ENCODE peak calls at places on chromosomes 13 and 19, in five cellular contexts. U, O, T, I and L are unnamed samples.

GRCh38 chr13:111461445-111462149 is 141.2 kb downstream of the TEX29 start:
- DNase-seq in U (no peak), O (no peak), T (no peak), I (no peak), L (no peak)

GRCh38 chr13:43751624-43752023 is 35.1 kb downstream of the ENOX1 start:
- DNase-seq in U (no peak), O (no peak), T (no peak), I (no peak), L (no peak)

GRCh38 chr19:54178581-54179261 is 5.8 kb upstream of the TMC4 start:
- DNase-seq in U (no peak), O (no peak), T (no peak), I (no peak), L (no peak)

GRCh38 chr13:24693862-24694471 is 13.8 kb downstream of the ATP12A start:
- DNase-seq in U (no peak), O (peak), T (no peak), I (peak), L (no peak)

GRCh38 chr13:99692854-99693253 is 191.6 kb downstream of the TM9SF2 start:
- DNase-seq in U (no peak), O (no peak), T (no peak), I (no peak), L (no peak)

GRCh38 chr13:69580255-69580654 is 527.4 kb upstream of the ATXN8OS start:
- DNase-seq in U (no peak), O (no peak), T (no peak), I (no peak), L (no peak)

GRCh38 chr13:113390874-113391497 is 27.1 kb upstream of the GRTP1 start:
- DNase-seq in U (no peak), O (no peak), T (no peak), I (peak), L (no peak)

GRCh38 chr19:39145180-39145953 is 19.8 kb downstream of the PAK4 start:
- DNase-seq in U (no peak), O (no peak), T (no peak), I (no peak), L (no peak)

GRCh38 chr13:101757446-101758039 is 305.1 kb downstream of the ITGBL1 start:
- DNase-seq in U (peak), O (peak), T (no peak), I (peak), L (no peak)

GRCh38 chr19:45554481-45554880 is 30.1 kb downstream of the OPA3 start:
- DNase-seq in U (no peak), O (no peak), T (no peak), I (no peak), L (no peak)

GRCh38 chr13:33745370-33746324 is 72.3 kb upstream of the RFC3 start:
- DNase-seq in U (no peak), O (no peak), T (no peak), I (no peak), L (no peak)

GRCh38 chr13:20182231-20182846 is 10.4 kb downstream of the GJB2 start:
- DNase-seq in U (peak), O (peak), T (no peak), I (peak), L (no peak)

GRCh38 chr19:45590300-45591003 is 5.8 kb upstream of the OPA3 start:
- DNase-seq in U (no peak), O (no peak), T (no peak), I (no peak), L (no peak)

GRCh38 chr19:1473056-1473400 is 6.0 kb downstream of the C19orf25 start:
- DNase-seq in U (no peak), O (no peak), T (no peak), I (no peak), L (no peak)

GRCh38 chr13:34993470-34993869 is 51.4 kb downstream of the NBEA start:
- DNase-seq in U (no peak), O (no peak), T (no peak), I (peak), L (no peak)

GRCh38 chr19:48452255-48452654 is 3.1 kb upstream of the KCNJ14 start:
- DNase-seq in U (no peak), O (no peak), T (no peak), I (no peak), L (no peak)

GRCh38 chr13:37889811-37890210 is 20.2 kb upstream of the TRPC4 start:
- DNase-seq in U (no peak), O (no peak), T (no peak), I (no peak), L (no peak)

GRCh38 chr13:48750588-48751383 is 97.1 kb downstream of the CYSLTR2 start:
- DNase-seq in U (no peak), O (no peak), T (peak), I (no peak), L (no peak)

GRCh38 chr13:49791214-49791752 is 1.2 kb downstream of the KPNA3 start:
- DNase-seq in U (no peak), O (peak), T (no peak), I (no peak), L (no peak)

GRCh38 chr13:74796126-74796643 is 662.0 kb upstream of the KLF12 start:
- DNase-seq in U (no peak), O (no peak), T (no peak), I (no peak), L (no peak)

GRCh38 chr13:71316964-71317363 is 550.0 kb downstream of the DACH1 start:
- DNase-seq in U (no peak), O (no peak), T (no peak), I (no peak), L (no peak)

GRCh38 chr13:71320452-71320851 is 546.6 kb downstream of the DACH1 start:
- DNase-seq in U (no peak), O (peak), T (no peak), I (no peak), L (no peak)
- TF ChIP-seq CTCF in U (no peak), O (no peak), T (no peak), I (peak), L (peak)

DNA sequence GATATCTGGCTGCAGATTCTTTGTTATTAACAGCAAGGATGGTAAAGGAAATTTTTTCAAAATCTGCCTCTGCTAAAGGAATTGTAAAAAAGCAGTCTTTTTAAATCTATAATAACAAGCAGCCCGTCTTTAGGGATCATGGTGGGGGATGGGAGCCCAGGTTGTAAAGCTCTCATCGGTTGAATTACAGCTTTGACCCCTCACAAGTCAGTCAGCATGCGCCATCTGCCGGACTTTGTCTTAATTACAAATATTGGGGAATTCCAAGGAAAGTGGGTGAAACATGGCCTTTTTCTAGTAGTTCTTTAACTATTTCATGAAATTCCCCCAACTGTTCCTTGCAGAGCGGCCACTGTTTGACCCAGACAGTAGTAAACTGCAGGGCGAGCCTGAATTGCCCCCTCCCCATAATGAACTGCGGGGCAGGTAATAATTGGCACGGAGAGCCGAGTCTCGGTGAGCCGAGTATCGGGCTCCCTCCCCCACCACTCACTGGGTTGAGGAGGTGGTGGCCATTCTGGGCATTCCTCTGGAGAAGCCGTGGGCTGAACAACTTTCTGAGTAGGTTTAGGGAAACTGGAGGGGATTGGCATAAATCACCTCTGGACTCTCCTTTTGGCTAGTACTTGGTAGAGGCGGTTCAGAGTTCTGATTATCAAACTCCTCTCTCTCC is 11.6 kb downstream of the ZNF578 start:
- DNase-seq in U (no peak), O (peak), T (no peak), I (no peak), L (no peak)
- TF ChIP-seq CTCF in U (no peak), O (no peak), T (no peak), I (no peak), L (no peak)

GRCh38 chr19:15112385-15112784 is 5.2 kb downstream of the SYDE1 start:
- DNase-seq in U (no peak), O (peak), T (no peak), I (no peak), L (no peak)
- TF ChIP-seq CTCF in U (peak), O (no peak), T (no peak), I (peak), L (no peak)

GRCh38 chr19:14096272-14096992 is 5.9 kb upstream of the SAMD1 start:
- DNase-seq in U (no peak), O (no peak), T (no peak), I (no peak), L (no peak)
- TF ChIP-seq CTCF in U (no peak), O (no peak), T (no peak), I (no peak), L (peak)

GRCh38 chr19:11570039-11570462 is 7.4 kb downstream of the ACP5 start:
- DNase-seq in U (no peak), O (no peak), T (no peak), I (no peak), L (no peak)
- TF ChIP-seq CTCF in U (no peak), O (no peak), T (no peak), I (no peak), L (no peak)

DNA sequence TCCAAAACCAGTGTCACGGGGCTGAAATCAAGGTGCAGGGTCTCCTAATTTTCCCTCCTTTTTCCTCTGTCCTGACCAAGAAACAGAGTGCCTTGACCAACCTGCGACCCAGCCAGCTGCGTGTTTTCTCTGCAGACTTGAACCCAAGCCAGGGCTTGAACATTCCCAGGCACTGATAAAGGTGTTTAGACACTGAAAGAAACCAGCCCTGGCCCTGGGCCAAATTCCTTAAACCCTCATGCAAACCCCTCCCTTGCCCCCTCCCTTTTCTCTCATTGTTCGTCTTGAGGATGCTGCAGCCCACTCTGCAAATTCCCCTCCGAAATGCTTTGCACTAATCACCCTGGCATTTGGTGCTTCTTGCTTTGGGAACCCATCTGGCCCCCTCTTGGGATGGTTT is 9.5 kb upstream of the FFAR2 start:
- DNase-seq in U (no peak), O (no peak), T (no peak), I (no peak), L (no peak)
- TF ChIP-seq CTCF in U (no peak), O (no peak), T (no peak), I (no peak), L (no peak)

GRCh38 chr13:23161176-23161825 is 19.5 kb upstream of the SGCG start:
- DNase-seq in U (no peak), O (no peak), T (no peak), I (no peak), L (no peak)

GRCh38 chr13:23159205-23159586 is 21.6 kb upstream of the SGCG start:
- DNase-seq in U (no peak), O (peak), T (peak), I (peak), L (no peak)

GRCh38 chr13:23160241-23161175 is 20.3 kb upstream of the SGCG start:
- DNase-seq in U (no peak), O (no peak), T (no peak), I (no peak), L (no peak)

GRCh38 chr13:23159587-23160240 is 21.1 kb upstream of the SGCG start:
- DNase-seq in U (no peak), O (no peak), T (no peak), I (no peak), L (no peak)
- TF ChIP-seq CTCF in U (no peak), O (no peak), T (peak), I (peak), L (no peak)

GRCh38 chr13:29924482-29924884 is 74.1 kb upstream of the UBL3 start:
- DNase-seq in U (peak), O (peak), T (no peak), I (peak), L (no peak)
- TF ChIP-seq CTCF in U (no peak), O (no peak), T (no peak), I (no peak), L (no peak)